ENCODE peak calls at places on chromosomes 13 and 19, in four cellular contexts. One of them, this sample, is unnamed.

GRCh38 chr19:17340302-17340870 is 3.0 kb downstream of the GTPBP3 start:
- DNase-seq in T-cell: no peak
- DNase-seq in right cardiac atrium: peak; percentile 70
- DNase-seq in CD4-positive, alpha-beta memory T cell: no peak
- DNase-seq in this sample: no peak

GRCh38 chr19:29502581-29502850 is 23.3 kb upstream of the VSTM2B start:
- DNase-seq in T-cell: no peak
- DNase-seq in right cardiac atrium: no peak
- DNase-seq in CD4-positive, alpha-beta memory T cell: no peak
- DNase-seq in this sample: no peak

GRCh38 chr19:13093407-13094284 is 9.0 kb downstream of the LYL1 start:
- DNase-seq in T-cell: peak; percentile 78
- DNase-seq in right cardiac atrium: peak; percentile 92
- DNase-seq in CD4-positive, alpha-beta memory T cell: peak; percentile 78
- DNase-seq in this sample: peak; percentile 77

GRCh38 chr13:20960663-20961309 is 58.2 kb upstream of the XPO4 start:
- DNase-seq in T-cell: no peak
- DNase-seq in right cardiac atrium: no peak
- DNase-seq in CD4-positive, alpha-beta memory T cell: no peak
- DNase-seq in this sample: no peak

GRCh38 chr13:52449323-52450011 is 967 bp downstream of the VPS36 start:
- DNase-seq in T-cell: no peak
- DNase-seq in right cardiac atrium: no peak
- DNase-seq in CD4-positive, alpha-beta memory T cell: no peak
- DNase-seq in this sample: no peak

GRCh38 chr13:44128522-44128921 is 245.1 kb upstream of the SERP2 start:
- DNase-seq in T-cell: no peak
- DNase-seq in right cardiac atrium: peak; percentile 51
- DNase-seq in CD4-positive, alpha-beta memory T cell: no peak
- DNase-seq in this sample: no peak

GRCh38 chr13:67343777-67344176 is 113.6 kb upstream of the PCDH9 start:
- DNase-seq in T-cell: no peak
- DNase-seq in right cardiac atrium: no peak
- DNase-seq in CD4-positive, alpha-beta memory T cell: no peak
- DNase-seq in this sample: no peak

GRCh38 chr19:46718157-46718933 is 1.4 kb upstream of the PRKD2 start:
- DNase-seq in T-cell: peak; percentile 59
- DNase-seq in right cardiac atrium: peak; percentile 30
- DNase-seq in CD4-positive, alpha-beta memory T cell: peak; percentile 62
- DNase-seq in this sample: peak; percentile 42

GRCh38 chr13:110463876-110464510 is 97.5 kb downstream of the RAB20 start:
- DNase-seq in T-cell: no peak
- DNase-seq in right cardiac atrium: no peak
- DNase-seq in CD4-positive, alpha-beta memory T cell: no peak
- DNase-seq in this sample: no peak

GRCh38 chr13:87884874-87885273 is 213.7 kb downstream of the SLITRK5 start:
- DNase-seq in T-cell: no peak
- DNase-seq in right cardiac atrium: peak; percentile 37
- DNase-seq in CD4-positive, alpha-beta memory T cell: no peak
- DNase-seq in this sample: no peak

GRCh38 chr19:6233827-6234511 is 45.8 kb downstream of the MLLT1 start:
- DNase-seq in T-cell: no peak
- DNase-seq in right cardiac atrium: peak; percentile 83
- DNase-seq in CD4-positive, alpha-beta memory T cell: no peak
- DNase-seq in this sample: no peak

GRCh38 chr19:4984448-4984990 is 15.6 kb downstream of the KDM4B start:
- DNase-seq in T-cell: no peak
- DNase-seq in right cardiac atrium: peak; percentile 45
- DNase-seq in CD4-positive, alpha-beta memory T cell: no peak
- DNase-seq in this sample: no peak

GRCh38 chr13:32252812-32253440 is 62.2 kb downstream of the ZAR1L start:
- DNase-seq in T-cell: no peak
- DNase-seq in right cardiac atrium: no peak
- DNase-seq in CD4-positive, alpha-beta memory T cell: no peak
- DNase-seq in this sample: no peak

GRCh38 chr13:50130686-50131051 is 115.4 kb downstream of the KCNRG start:
- DNase-seq in T-cell: peak; percentile 42
- DNase-seq in right cardiac atrium: peak; percentile 59
- DNase-seq in CD4-positive, alpha-beta memory T cell: peak; percentile 42
- DNase-seq in this sample: peak; percentile 23

GRCh38 chr13:29884671-29885424 is 34.4 kb upstream of the UBL3 start:
- DNase-seq in T-cell: no peak
- DNase-seq in right cardiac atrium: no peak
- DNase-seq in CD4-positive, alpha-beta memory T cell: no peak
- DNase-seq in this sample: no peak

GRCh38 chr13:42284068-42284467 is 12.1 kb downstream of the AKAP11 start:
- DNase-seq in T-cell: no peak
- DNase-seq in right cardiac atrium: no peak
- DNase-seq in CD4-positive, alpha-beta memory T cell: no peak
- DNase-seq in this sample: no peak

GRCh38 chr19:29263305-29264080 is 50.5 kb upstream of the UQCRFS1 start:
- DNase-seq in T-cell: peak; percentile 52
- DNase-seq in right cardiac atrium: peak; percentile 73
- DNase-seq in CD4-positive, alpha-beta memory T cell: peak; percentile 29
- DNase-seq in this sample: peak; percentile 27

GRCh38 chr13:31925079-31925478 is 106.5 kb upstream of the FRY start:
- DNase-seq in T-cell: no peak
- DNase-seq in right cardiac atrium: no peak
- DNase-seq in CD4-positive, alpha-beta memory T cell: no peak
- DNase-seq in this sample: no peak

GRCh38 chr13:40096357-40096911 is 441.0 kb downstream of the COG6 start:
- DNase-seq in T-cell: peak; percentile 10
- DNase-seq in right cardiac atrium: no peak
- DNase-seq in CD4-positive, alpha-beta memory T cell: peak; percentile 29
- DNase-seq in this sample: peak; percentile 32

GRCh38 chr13:28493740-28494536 is 990 bp downstream of the FLT1 start:
- DNase-seq in T-cell: no peak
- DNase-seq in right cardiac atrium: peak; percentile 71
- DNase-seq in CD4-positive, alpha-beta memory T cell: no peak
- DNase-seq in this sample: no peak

GRCh38 chr13:79966039-79966438 is 374.9 kb downstream of the SPRY2 start:
- DNase-seq in T-cell: no peak
- DNase-seq in right cardiac atrium: no peak
- DNase-seq in CD4-positive, alpha-beta memory T cell: no peak
- DNase-seq in this sample: no peak

GRCh38 chr13:80454245-80454644 is 113.3 kb upstream of the SPRY2 start:
- DNase-seq in T-cell: no peak
- DNase-seq in right cardiac atrium: no peak
- DNase-seq in CD4-positive, alpha-beta memory T cell: no peak
- DNase-seq in this sample: no peak

GRCh38 chr13:72062566-72062965 is 195.6 kb upstream of the DACH1 start:
- DNase-seq in T-cell: no peak
- DNase-seq in right cardiac atrium: no peak
- DNase-seq in CD4-positive, alpha-beta memory T cell: no peak
- DNase-seq in this sample: no peak

GRCh38 chr13:31629085-31629785 is 110.1 kb upstream of the RXFP2 start:
- DNase-seq in T-cell: no peak
- DNase-seq in right cardiac atrium: peak; percentile 55
- DNase-seq in CD4-positive, alpha-beta memory T cell: no peak
- DNase-seq in this sample: no peak

GRCh38 chr13:88601949-88602348 is 930.8 kb downstream of the SLITRK5 start:
- DNase-seq in T-cell: no peak
- DNase-seq in right cardiac atrium: no peak
- DNase-seq in CD4-positive, alpha-beta memory T cell: no peak
- DNase-seq in this sample: no peak

GRCh38 chr19:5369962-5370367 is 29.4 kb upstream of the PTPRS start:
- DNase-seq in T-cell: peak; percentile 10
- DNase-seq in right cardiac atrium: peak; percentile 63
- DNase-seq in CD4-positive, alpha-beta memory T cell: no peak
- DNase-seq in this sample: no peak

GRCh38 chr19:2575734-2576481 is 100.0 kb downstream of the GADD45B start:
- DNase-seq in T-cell: no peak
- DNase-seq in right cardiac atrium: peak; percentile 96
- DNase-seq in CD4-positive, alpha-beta memory T cell: no peak
- DNase-seq in this sample: peak; percentile 25

GRCh38 chr19:38441660-38442348 is 8.3 kb downstream of the RYR1 start:
- DNase-seq in T-cell: no peak
- DNase-seq in right cardiac atrium: no peak
- DNase-seq in CD4-positive, alpha-beta memory T cell: no peak
- DNase-seq in this sample: no peak